ENCODE peak calls at places on chromosome 11, in six cellular contexts. I, C, L, G, W and P are unnamed samples.
A peak's percentile ranks its signal among the peaks of the same experiment; 100 is the strongest.

GRCh38 chr11:101583180-101584128 is at the start of gene TRPC6:
- DNase-seq in I (peak; percentile 3), C (no peak), L (no peak), G (no peak), W (no peak), P (peak; percentile 31)

GRCh38 chr11:118851970-118852369 is 31.7 kb upstream of the CXCR5 start:
- DNase-seq in I (no peak), C (no peak), L (no peak), G (no peak), W (no peak), P (no peak)

GRCh38 chr11:14411818-14412217 is 52.8 kb upstream of the RRAS2 start:
- DNase-seq in I (peak; percentile 80), C (peak; percentile 84), L (no peak), G (no peak), W (no peak), P (no peak)

GRCh38 chr11:607971-608659 is 7.6 kb downstream of the IRF7 start:
- DNase-seq in I (no peak), C (no peak), L (no peak), G (no peak), W (no peak), P (no peak)

GRCh38 chr11:59283825-59284772 is 71.4 kb upstream of the MPEG1 start:
- DNase-seq in I (peak; percentile 69), C (peak; percentile 62), L (peak; percentile 23), G (no peak), W (no peak), P (no peak)

GRCh38 chr11:69078930-69079607 is 30.3 kb downstream of the TPCN2 start:
- DNase-seq in I (no peak), C (no peak), L (no peak), G (no peak), W (no peak), P (no peak)

GRCh38 chr11:113877673-113878060 is 2.3 kb upstream of the USP28 start:
- DNase-seq in I (no peak), C (no peak), L (no peak), G (no peak), W (no peak), P (no peak)

GRCh38 chr11:86246293-86246675 is 1.7 kb downstream of the EED start:
- DNase-seq in I (no peak), C (no peak), L (no peak), G (no peak), W (no peak), P (no peak)

GRCh38 chr11:106234794-106235193 is 157.3 kb downstream of the AASDHPPT start:
- DNase-seq in I (no peak), C (no peak), L (no peak), G (no peak), W (no peak), P (no peak)

GRCh38 chr11:69010964-69011623 is 2.0 kb downstream of the MRGPRF start:
- DNase-seq in I (peak; percentile 74), C (peak; percentile 46), L (peak; percentile 58), G (no peak), W (peak; percentile 68), P (peak; percentile 61)

GRCh38 chr11:65652511-65653228 is 10.0 kb downstream of the RELA start:
- DNase-seq in I (peak; percentile 96), C (peak; percentile 82), L (peak; percentile 96), G (peak; percentile 64), W (peak; percentile 98), P (peak; percentile 84)

GRCh38 chr11:128193633-128194032 is 393.7 kb downstream of the ETS1 start:
- DNase-seq in I (no peak), C (no peak), L (no peak), G (no peak), W (no peak), P (no peak)
- TF ChIP-seq CTCF in I (no peak), C (no peak), L (no peak), G (no peak), W (no peak), P (no peak)

DNA sequence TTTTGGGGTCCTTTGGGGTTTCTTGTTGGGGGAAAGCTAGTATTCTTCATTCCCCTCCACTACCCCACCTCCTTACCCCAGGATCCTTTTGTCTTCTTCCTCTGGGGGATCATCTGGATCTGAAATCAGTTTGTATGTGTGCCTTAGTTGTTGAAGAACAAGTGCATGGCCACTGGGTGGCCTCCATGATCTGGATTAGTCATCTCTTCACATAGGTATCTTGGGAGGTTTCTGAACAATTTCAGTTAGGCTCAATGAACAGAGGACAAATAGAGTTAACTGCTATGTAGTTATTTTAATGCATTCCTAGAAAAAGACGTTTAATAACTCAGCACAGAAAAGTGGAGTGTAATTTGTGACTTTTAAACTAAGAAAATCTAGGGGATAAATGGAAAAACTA is 7.1 kb upstream of the VWA5A start:
- DNase-seq in I (peak; percentile 60), C (no peak), L (no peak), G (no peak), W (peak; percentile 34), P (no peak)
- TF ChIP-seq CTCF in I (peak; percentile 44), C (no peak), L (no peak), G (peak; percentile 44), W (peak; percentile 17), P (peak; percentile 37)

GRCh38 chr11:29272019-29272654 is 744.7 kb downstream of the KCNA4 start:
- DNase-seq in I (peak; percentile 71), C (no peak), L (no peak), G (no peak), W (no peak), P (no peak)
- TF ChIP-seq CTCF in I (peak; percentile 73), C (peak; percentile 51), L (no peak), G (peak; percentile 49), W (peak; percentile 28), P (peak; percentile 28)

GRCh38 chr11:36713715-36714114 is 115.7 kb upstream of the RAG2 start:
- DNase-seq in I (no peak), C (no peak), L (peak; percentile 7), G (no peak), W (no peak), P (no peak)

DNA sequence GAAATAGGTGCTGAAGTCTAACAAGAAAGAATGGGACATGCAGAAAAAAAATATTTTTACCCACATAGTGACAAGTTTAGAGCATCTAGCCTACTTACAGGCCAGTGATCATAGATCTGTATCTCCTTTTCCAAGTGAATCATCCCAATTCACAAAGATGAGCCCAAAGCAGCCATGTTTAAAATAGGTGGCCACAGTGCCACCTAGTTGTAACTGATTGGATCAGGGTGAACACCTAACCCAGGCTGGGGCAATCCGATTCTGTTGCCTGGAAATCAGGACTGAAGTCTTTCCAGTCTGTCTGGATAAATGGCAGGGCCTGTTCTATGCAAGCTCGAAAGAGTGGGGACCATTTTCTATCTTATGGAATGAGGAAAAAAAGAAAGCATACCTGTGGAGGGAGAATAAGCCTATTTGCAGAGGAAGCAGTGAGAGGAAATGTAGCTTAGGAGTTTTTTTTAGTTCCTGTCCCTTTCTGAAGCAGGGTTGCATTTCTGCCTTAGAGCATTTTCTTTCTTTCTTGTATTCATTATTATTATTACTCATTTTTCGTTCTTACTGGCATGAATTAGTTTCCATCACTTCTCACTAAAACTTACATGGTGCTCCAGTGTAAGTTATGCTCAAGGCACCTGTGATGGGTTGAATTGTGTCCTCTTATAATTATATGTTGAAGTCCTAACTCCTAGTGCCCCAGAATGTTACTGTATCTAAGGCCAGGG is 113.2 kb upstream of the RAG2 start:
- DNase-seq in I (no peak), C (no peak), L (no peak), G (no peak), W (no peak), P (no peak)
- TF ChIP-seq CTCF in I (no peak), C (no peak), L (no peak), G (peak; percentile 10), W (no peak), P (no peak)

GRCh38 chr11:60347084-60347797 is 20.2 kb downstream of the MS4A6E start:
- DNase-seq in I (no peak), C (no peak), L (no peak), G (no peak), W (no peak), P (no peak)

GRCh38 chr11:60344146-60344545 is 17.1 kb downstream of the MS4A6E start:
- DNase-seq in I (no peak), C (no peak), L (no peak), G (no peak), W (no peak), P (no peak)

GRCh38 chr11:60345489-60345888 is 18.4 kb downstream of the MS4A6E start:
- DNase-seq in I (no peak), C (no peak), L (peak; percentile 19), G (no peak), W (peak; percentile 55), P (no peak)

GRCh38 chr11:60349990-60350389 is 22.9 kb downstream of the MS4A6E start:
- DNase-seq in I (no peak), C (no peak), L (no peak), G (no peak), W (no peak), P (no peak)

DNA sequence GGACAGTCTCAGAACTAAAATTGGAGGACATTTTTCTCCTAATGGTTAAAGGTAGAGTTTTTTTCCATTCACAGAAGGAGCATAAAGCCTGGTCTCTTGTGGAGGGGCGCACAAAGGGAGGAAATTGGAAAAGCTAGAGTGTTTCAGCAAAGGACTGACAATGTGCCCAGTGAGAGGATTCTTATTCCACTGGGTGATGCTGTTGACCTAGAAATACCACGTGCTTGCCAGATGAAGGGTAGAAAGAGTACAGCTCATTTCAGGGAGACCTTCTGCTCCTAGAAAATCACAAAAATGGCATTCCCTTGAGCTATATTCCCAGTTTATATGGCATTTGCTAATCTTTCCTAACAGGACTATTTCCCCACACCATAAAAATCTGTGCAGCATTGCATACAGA is 21.1 kb downstream of the MS4A6E start:
- DNase-seq in I (no peak), C (no peak), L (no peak), G (no peak), W (no peak), P (no peak)
- TF ChIP-seq CTCF in I (no peak), C (no peak), L (no peak), G (no peak), W (no peak), P (no peak)

DNA sequence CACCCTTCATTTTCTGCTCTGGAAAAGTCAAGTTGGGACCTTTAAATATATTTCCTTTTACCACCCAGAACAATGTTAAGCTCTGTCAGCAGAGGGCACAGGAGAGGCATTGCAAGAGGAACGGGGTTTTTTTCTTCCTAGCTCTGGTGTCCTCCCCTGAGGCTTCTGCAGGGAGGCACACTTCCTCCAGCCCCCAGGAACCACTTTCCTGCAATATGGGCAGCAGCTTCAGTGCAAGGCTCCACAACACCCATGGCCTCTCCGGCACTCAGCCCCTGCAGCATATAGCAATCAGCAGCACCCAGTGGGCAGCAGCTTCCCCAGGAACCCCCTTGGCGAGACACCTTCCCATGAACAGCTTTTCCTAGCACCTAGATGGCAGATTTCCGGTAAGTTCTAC is 101.4 kb downstream of the SYT9 start:
- DNase-seq in I (peak; percentile 22), C (no peak), L (peak; percentile 7), G (no peak), W (no peak), P (no peak)
- TF ChIP-seq CTCF in I (peak; percentile 40), C (peak; percentile 60), L (peak; percentile 42), G (peak; percentile 52), W (peak; percentile 31), P (peak; percentile 55)